ENCODE peak calls at places on chromosome 12, in five cellular contexts. One of them, this sample, is unnamed.

GRCh38 chr12:109731806-109732205 is 18.2 kb downstream of the FAM222A start:
- DNase-seq in Peyer's patch: peak
- DNase-seq in H7: no peak
- DNase-seq in activated CD4-positive, alpha-beta T cell treated with anti-CD3 and anti-CD28 coated beads for 48 hours: no peak
- DNase-seq in C1 segment of cervical spinal cord: no peak
- DNase-seq in this sample: no peak

GRCh38 chr12:112381421-112381897 is 772 bp downstream of the HECTD4 start:
- DNase-seq in activated CD4-positive, alpha-beta T cell treated with anti-CD3 and anti-CD28 coated beads for 48 hours: peak
- DNase-seq in Peyer's patch: peak
- DNase-seq in H7: no peak
- DNase-seq in C1 segment of cervical spinal cord: no peak
- DNase-seq in this sample: no peak

GRCh38 chr12:29343022-29343799 is 37.8 kb downstream of the ERGIC2 start:
- DNase-seq in activated CD4-positive, alpha-beta T cell treated with anti-CD3 and anti-CD28 coated beads for 48 hours: no peak
- DNase-seq in C1 segment of cervical spinal cord: no peak
- DNase-seq in Peyer's patch: no peak
- DNase-seq in H7: no peak
- DNase-seq in this sample: no peak

GRCh38 chr12:75913502-75914110 is 118.0 kb downstream of the PHLDA1 start:
- DNase-seq in Peyer's patch: no peak
- DNase-seq in H7: no peak
- DNase-seq in C1 segment of cervical spinal cord: no peak
- DNase-seq in activated CD4-positive, alpha-beta T cell treated with anti-CD3 and anti-CD28 coated beads for 48 hours: peak
- DNase-seq in this sample: no peak

GRCh38 chr12:118102070-118102469 is 1.7 kb downstream of the VSIG10 start:
- DNase-seq in activated CD4-positive, alpha-beta T cell treated with anti-CD3 and anti-CD28 coated beads for 48 hours: no peak
- DNase-seq in Peyer's patch: peak
- DNase-seq in H7: peak
- DNase-seq in C1 segment of cervical spinal cord: no peak
- DNase-seq in this sample: no peak

GRCh38 chr12:15978431-15978950 is 67.4 kb downstream of the DERA start:
- DNase-seq in Peyer's patch: no peak
- DNase-seq in activated CD4-positive, alpha-beta T cell treated with anti-CD3 and anti-CD28 coated beads for 48 hours: no peak
- DNase-seq in C1 segment of cervical spinal cord: no peak
- DNase-seq in H7: no peak
- DNase-seq in this sample: no peak

GRCh38 chr12:13211191-13211858 is 14.8 kb downstream of the EMP1 start:
- DNase-seq in H7: no peak
- DNase-seq in Peyer's patch: no peak
- DNase-seq in C1 segment of cervical spinal cord: no peak
- DNase-seq in activated CD4-positive, alpha-beta T cell treated with anti-CD3 and anti-CD28 coated beads for 48 hours: peak
- DNase-seq in this sample: no peak

GRCh38 chr12:111443586-111443985 is 37.9 kb downstream of the SH2B3 start:
- DNase-seq in H7: peak
- DNase-seq in Peyer's patch: peak
- DNase-seq in activated CD4-positive, alpha-beta T cell treated with anti-CD3 and anti-CD28 coated beads for 48 hours: peak
- DNase-seq in C1 segment of cervical spinal cord: no peak
- DNase-seq in this sample: no peak

GRCh38 chr12:2163172-2163927 is 110.6 kb downstream of the CACNA1C start:
- DNase-seq in C1 segment of cervical spinal cord: peak
- DNase-seq in activated CD4-positive, alpha-beta T cell treated with anti-CD3 and anti-CD28 coated beads for 48 hours: no peak
- DNase-seq in H7: no peak
- DNase-seq in Peyer's patch: peak
- DNase-seq in this sample: no peak

GRCh38 chr12:1273051-1273450 is 282.0 kb downstream of the ERC1 start:
- DNase-seq in activated CD4-positive, alpha-beta T cell treated with anti-CD3 and anti-CD28 coated beads for 48 hours: no peak
- DNase-seq in Peyer's patch: no peak
- DNase-seq in C1 segment of cervical spinal cord: no peak
- DNase-seq in H7: no peak
- DNase-seq in this sample: no peak

GRCh38 chr12:27973487-27973890 is 956 bp upstream of the PTHLH start:
- DNase-seq in activated CD4-positive, alpha-beta T cell treated with anti-CD3 and anti-CD28 coated beads for 48 hours: no peak
- DNase-seq in H7: peak
- DNase-seq in C1 segment of cervical spinal cord: no peak
- DNase-seq in Peyer's patch: no peak
- DNase-seq in this sample: no peak

GRCh38 chr12:112527501-112527900 is 108.8 kb downstream of the PTPN11 start:
- DNase-seq in activated CD4-positive, alpha-beta T cell treated with anti-CD3 and anti-CD28 coated beads for 48 hours: no peak
- DNase-seq in Peyer's patch: no peak
- DNase-seq in C1 segment of cervical spinal cord: no peak
- DNase-seq in H7: no peak
- DNase-seq in this sample: no peak

GRCh38 chr12:65911321-65911720 is 87.0 kb downstream of the HMGA2 start:
- DNase-seq in activated CD4-positive, alpha-beta T cell treated with anti-CD3 and anti-CD28 coated beads for 48 hours: no peak
- DNase-seq in C1 segment of cervical spinal cord: no peak
- DNase-seq in Peyer's patch: peak
- DNase-seq in H7: no peak
- DNase-seq in this sample: no peak

GRCh38 chr12:29073631-29074239 is 75.3 kb upstream of the FAR2 start:
- DNase-seq in H7: no peak
- DNase-seq in activated CD4-positive, alpha-beta T cell treated with anti-CD3 and anti-CD28 coated beads for 48 hours: no peak
- DNase-seq in Peyer's patch: no peak
- DNase-seq in C1 segment of cervical spinal cord: no peak
- DNase-seq in this sample: peak

GRCh38 chr12:93137656-93138612 is 208.8 kb upstream of the EEA1 start:
- DNase-seq in C1 segment of cervical spinal cord: no peak
- DNase-seq in Peyer's patch: no peak
- DNase-seq in activated CD4-positive, alpha-beta T cell treated with anti-CD3 and anti-CD28 coated beads for 48 hours: peak
- DNase-seq in H7: no peak
- DNase-seq in this sample: no peak

GRCh38 chr12:54258286-54258685 is 21.6 kb downstream of the CBX5 start:
- DNase-seq in Peyer's patch: no peak
- DNase-seq in activated CD4-positive, alpha-beta T cell treated with anti-CD3 and anti-CD28 coated beads for 48 hours: no peak
- DNase-seq in C1 segment of cervical spinal cord: no peak
- DNase-seq in H7: no peak
- DNase-seq in this sample: no peak

GRCh38 chr12:6272300-6273208 is 37.9 kb upstream of the PLEKHG6 start:
- DNase-seq in H7: no peak
- DNase-seq in activated CD4-positive, alpha-beta T cell treated with anti-CD3 and anti-CD28 coated beads for 48 hours: peak
- DNase-seq in Peyer's patch: no peak
- DNase-seq in C1 segment of cervical spinal cord: no peak
- DNase-seq in this sample: no peak

GRCh38 chr12:5200276-5201087 is 156.8 kb downstream of the KCNA5 start:
- DNase-seq in H7: peak
- DNase-seq in C1 segment of cervical spinal cord: peak
- DNase-seq in activated CD4-positive, alpha-beta T cell treated with anti-CD3 and anti-CD28 coated beads for 48 hours: peak
- DNase-seq in Peyer's patch: peak
- DNase-seq in this sample: no peak

GRCh38 chr12:132603240-132604107 is 6.9 kb downstream of the LRCOL1 start:
- DNase-seq in C1 segment of cervical spinal cord: no peak
- DNase-seq in H7: peak
- DNase-seq in activated CD4-positive, alpha-beta T cell treated with anti-CD3 and anti-CD28 coated beads for 48 hours: no peak
- DNase-seq in Peyer's patch: no peak
- DNase-seq in this sample: no peak

GRCh38 chr12:52073531-52073950 is 3.8 kb downstream of the ATG101 start:
- DNase-seq in C1 segment of cervical spinal cord: no peak
- DNase-seq in activated CD4-positive, alpha-beta T cell treated with anti-CD3 and anti-CD28 coated beads for 48 hours: no peak
- DNase-seq in H7: no peak
- DNase-seq in Peyer's patch: no peak
- DNase-seq in this sample: no peak

GRCh38 chr12:27142102-27142721 is 59.8 kb upstream of the C12orf71 start:
- DNase-seq in Peyer's patch: peak
- DNase-seq in C1 segment of cervical spinal cord: no peak
- DNase-seq in H7: peak
- DNase-seq in activated CD4-positive, alpha-beta T cell treated with anti-CD3 and anti-CD28 coated beads for 48 hours: peak
- DNase-seq in this sample: peak

GRCh38 chr12:16482726-16483125 is 123.2 kb downstream of the LMO3 start:
- DNase-seq in Peyer's patch: no peak
- DNase-seq in activated CD4-positive, alpha-beta T cell treated with anti-CD3 and anti-CD28 coated beads for 48 hours: no peak
- DNase-seq in H7: no peak
- DNase-seq in C1 segment of cervical spinal cord: no peak
- DNase-seq in this sample: no peak

GRCh38 chr12:45762185-45763110 is 32.9 kb downstream of the ARID2 start:
- DNase-seq in Peyer's patch: no peak
- DNase-seq in activated CD4-positive, alpha-beta T cell treated with anti-CD3 and anti-CD28 coated beads for 48 hours: no peak
- DNase-seq in C1 segment of cervical spinal cord: no peak
- DNase-seq in H7: peak
- DNase-seq in this sample: no peak

GRCh38 chr12:18275974-18276373 is 14.7 kb downstream of the PIK3C2G start:
- DNase-seq in C1 segment of cervical spinal cord: no peak
- DNase-seq in activated CD4-positive, alpha-beta T cell treated with anti-CD3 and anti-CD28 coated beads for 48 hours: no peak
- DNase-seq in Peyer's patch: no peak
- DNase-seq in H7: no peak
- DNase-seq in this sample: no peak

GRCh38 chr12:76558684-76559276 is 791 bp downstream of the OSBPL8 start:
- DNase-seq in activated CD4-positive, alpha-beta T cell treated with anti-CD3 and anti-CD28 coated beads for 48 hours: peak
- DNase-seq in C1 segment of cervical spinal cord: peak
- DNase-seq in Peyer's patch: peak
- DNase-seq in H7: peak
- DNase-seq in this sample: no peak

GRCh38 chr12:95480230-95480629 is 6.3 kb downstream of the METAP2 start:
- DNase-seq in H7: no peak
- DNase-seq in activated CD4-positive, alpha-beta T cell treated with anti-CD3 and anti-CD28 coated beads for 48 hours: no peak
- DNase-seq in C1 segment of cervical spinal cord: no peak
- DNase-seq in Peyer's patch: no peak
- DNase-seq in this sample: no peak

GRCh38 chr12:25025260-25025659 is 76.4 kb upstream of the BCAT1 start:
- DNase-seq in C1 segment of cervical spinal cord: no peak
- DNase-seq in H7: no peak
- DNase-seq in activated CD4-positive, alpha-beta T cell treated with anti-CD3 and anti-CD28 coated beads for 48 hours: no peak
- DNase-seq in Peyer's patch: no peak
- DNase-seq in this sample: no peak

GRCh38 chr12:18224745-18225144 is 36.6 kb upstream of the PIK3C2G start:
- DNase-seq in H7: peak
- DNase-seq in Peyer's patch: no peak
- DNase-seq in C1 segment of cervical spinal cord: no peak
- DNase-seq in activated CD4-positive, alpha-beta T cell treated with anti-CD3 and anti-CD28 coated beads for 48 hours: no peak
- DNase-seq in this sample: no peak

This sample was measured in frontal cortex.